ENCODE peak calls at places on chromosomes 4 and X, in six cellular contexts. J is mammary epithelial cell, H is colonic mucosa, K is psoas muscle, X is GM06990, L is upper lobe of right lung. T is an unnamed sample.

GRCh38 chrX:71095971-71096701 is 485 bp downstream of the FOXO4 start:
- DNase-seq in J (peak; percentile 25), H (peak; percentile 69), K (no peak), X (no peak), L (no peak), T (peak; percentile 65)

GRCh38 chr4:41060352-41061318 is 153.7 kb downstream of the APBB2 start:
- DNase-seq in J (no peak), H (no peak), K (no peak), X (no peak), L (no peak), T (peak; percentile 85)

GRCh38 chr4:7629855-7630254 is 195.1 kb upstream of the PSAPL1 start:
- DNase-seq in J (no peak), H (no peak), K (no peak), X (no peak), L (no peak), T (no peak)

GRCh38 chrX:129634541-129634940 is 20.2 kb downstream of the APLN start:
- DNase-seq in J (no peak), H (no peak), K (no peak), X (no peak), L (no peak), T (no peak)

GRCh38 chrX:40147399-40148188 is 49.8 kb upstream of the BCOR start:
- DNase-seq in J (no peak), H (no peak), K (no peak), X (no peak), L (no peak), T (no peak)

GRCh38 chr4:97720869-97721432 is 422.3 kb downstream of the STPG2 start:
- DNase-seq in J (peak; percentile 37), H (no peak), K (no peak), X (no peak), L (no peak), T (no peak)

GRCh38 chr4:158540125-158540907 is 18.6 kb downstream of the RXFP1 start:
- DNase-seq in J (peak; percentile 85), H (no peak), K (no peak), X (no peak), L (no peak), T (peak; percentile 13)

GRCh38 chr4:70992354-70992753 is 1.1 kb upstream of the DCK start:
- DNase-seq in J (peak; percentile 22), H (peak; percentile 48), K (no peak), X (no peak), L (no peak), T (no peak)

GRCh38 chr4:182604953-182605352 is 312.2 kb downstream of the DCTD start:
- DNase-seq in J (no peak), H (no peak), K (no peak), X (no peak), L (no peak), T (no peak)

GRCh38 chrX:39935414-39936064 is 162.2 kb downstream of the BCOR start:
- DNase-seq in J (no peak), H (no peak), K (no peak), X (no peak), L (no peak), T (no peak)

GRCh38 chr4:166594326-166594946 is 639.9 kb downstream of the SPOCK3 start:
- DNase-seq in J (peak; percentile 50), H (peak; percentile 31), K (no peak), X (no peak), L (no peak), T (peak; percentile 82)

GRCh38 chrX:155094468-155095061 is 23.3 kb downstream of the BRCC3 start:
- DNase-seq in J (peak; percentile 24), H (no peak), K (no peak), X (no peak), L (no peak), T (peak; percentile 8)

GRCh38 chr4:139015269-139015947 is at the start of gene NOCT:
- DNase-seq in J (peak; percentile 93), H (peak; percentile 93), K (peak; percentile 95), X (peak; percentile 94), L (peak; percentile 96), T (peak; percentile 96)

GRCh38 chr4:43690121-43690520 is 758.5 kb downstream of the KCTD8 start:
- DNase-seq in J (peak; percentile 1), H (no peak), K (no peak), X (no peak), L (no peak), T (no peak)

GRCh38 chrX:133391116-133391515 is 24.2 kb downstream of the GPC4 start:
- DNase-seq in J (no peak), H (no peak), K (no peak), X (no peak), L (no peak), T (no peak)

GRCh38 chrX:18591834-18592233 is 80.1 kb downstream of the RS1 start:
- DNase-seq in J (no peak), H (no peak), K (no peak), X (no peak), L (no peak), T (no peak)

GRCh38 chr4:180057891-180058643 is 2185.1 kb upstream of the TENM3 start:
- DNase-seq in J (peak; percentile 12), H (peak; percentile 42), K (peak; percentile 47), X (peak; percentile 68), L (peak; percentile 69), T (peak; percentile 2)

GRCh38 chr4:142449771-142450373 is 396.2 kb downstream of the INPP4B start:
- DNase-seq in J (no peak), H (no peak), K (no peak), X (no peak), L (no peak), T (no peak)

GRCh38 chrX:17242470-17242869 is 132.5 kb upstream of the NHS start:
- DNase-seq in J (peak; percentile 43), H (peak; percentile 53), K (no peak), X (peak; percentile 1), L (no peak), T (peak; percentile 69)

GRCh38 chr4:2065106-2065930 is 6.2 kb downstream of the NAT8L start:
- DNase-seq in J (no peak), H (no peak), K (no peak), X (no peak), L (peak; percentile 45), T (no peak)

GRCh38 chrX:132615396-132616131 is 126.7 kb upstream of the MBNL3 start:
- DNase-seq in J (peak; percentile 37), H (peak; percentile 53), K (no peak), X (no peak), L (no peak), T (no peak)

GRCh38 chr4:55321707-55322264 is 24.3 kb upstream of the SRD5A3 start:
- DNase-seq in J (peak; percentile 63), H (peak; percentile 81), K (no peak), X (no peak), L (no peak), T (peak; percentile 88)

GRCh38 chr4:110587666-110588285 is 35.1 kb downstream of the PITX2 start:
- DNase-seq in J (no peak), H (no peak), K (no peak), X (no peak), L (no peak), T (no peak)

GRCh38 chr4:82219346-82219745 is 154.4 kb downstream of the HNRNPD start:
- DNase-seq in J (no peak), H (no peak), K (no peak), X (no peak), L (no peak), T (no peak)

GRCh38 chrX:72621163-72621562 is 48.5 kb upstream of the HDAC8 start:
- DNase-seq in J (no peak), H (no peak), K (no peak), X (no peak), L (no peak), T (no peak)

GRCh38 chr4:154292589-154292988 is 199.0 kb downstream of the DCHS2 start:
- DNase-seq in J (no peak), H (no peak), K (no peak), X (no peak), L (no peak), T (no peak)

GRCh38 chr4:96205143-96205542 is 365.2 kb downstream of the PDHA2 start:
- DNase-seq in J (no peak), H (no peak), K (no peak), X (no peak), L (no peak), T (no peak)

GRCh38 chr4:84324850-84325249 is 174.2 kb downstream of the NKX6-1 start:
- DNase-seq in J (no peak), H (no peak), K (no peak), X (no peak), L (no peak), T (no peak)

GRCh38 chrX:6910218-6910617 is 237.3 kb upstream of the STS start:
- DNase-seq in J (no peak), H (no peak), K (no peak), X (no peak), L (no peak), T (no peak)

DNA sequence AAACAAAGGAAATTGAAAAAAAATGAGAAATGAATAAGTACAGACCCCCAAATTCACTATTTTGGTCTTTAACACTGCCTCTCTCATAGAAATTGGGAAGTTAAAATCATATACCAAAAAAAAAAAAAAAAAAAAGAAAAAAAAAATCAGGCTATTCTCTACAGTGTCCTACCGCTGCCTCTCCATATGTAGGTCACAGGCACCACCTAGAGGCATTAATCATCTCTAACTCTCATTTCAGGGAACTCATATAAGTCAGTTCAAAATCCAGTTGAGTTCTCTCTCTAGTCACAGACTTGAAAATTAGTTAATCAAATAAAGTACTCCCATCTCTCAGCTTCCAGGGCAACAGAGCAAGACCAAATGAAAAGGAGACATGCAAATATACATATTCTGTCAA is 47.9 kb downstream of the COX18 start:
- DNase-seq in J (peak; percentile 34), H (no peak), K (no peak), X (no peak), L (no peak), T (peak; percentile 32)
- TF ChIP-seq CTCF in J (peak; percentile 37), H (no peak), K (no peak), X (peak; percentile 43), L (no peak), T (peak; percentile 32)

DNA sequence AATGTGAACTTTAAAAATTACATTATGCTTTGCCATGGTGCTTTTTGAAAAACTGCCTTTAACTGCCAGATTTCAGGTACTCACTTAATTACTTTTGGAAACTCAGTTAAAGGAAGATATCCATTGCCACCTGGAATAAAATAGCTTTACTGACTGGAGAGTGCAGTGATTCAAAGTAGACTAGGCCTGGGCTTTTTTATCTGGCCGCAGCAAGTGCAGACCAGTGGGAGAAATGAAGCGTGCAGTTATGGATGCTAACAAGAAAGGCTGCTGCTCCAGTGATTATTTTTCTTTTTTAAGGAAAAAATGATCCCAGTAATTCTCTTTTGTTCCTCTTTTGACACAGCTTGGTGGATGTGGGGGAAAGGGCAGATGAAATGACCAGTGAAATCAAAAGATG is 1.3 kb downstream of the SCARB2 start:
- DNase-seq in J (no peak), H (peak; percentile 16), K (no peak), X (no peak), L (no peak), T (no peak)
- H3K4me3 ChIP-seq in J (peak overlapping the region; percentile 89), H (peak overlapping the region; percentile 79), K (peak overlapping the region; percentile 95), X (peak overlapping the region; percentile 70), L (peak overlapping the region; percentile 82), T (peak overlapping the region; percentile 68)

GRCh38 chr4:6134612-6135220 is 65.6 kb downstream of the JAKMIP1 start:
- DNase-seq in J (no peak), H (no peak), K (no peak), X (peak; percentile 54), L (no peak), T (no peak)
- TF ChIP-seq CTCF in J (no peak), H (no peak), K (no peak), X (peak; percentile 85), L (peak; percentile 27), T (no peak)

DNA sequence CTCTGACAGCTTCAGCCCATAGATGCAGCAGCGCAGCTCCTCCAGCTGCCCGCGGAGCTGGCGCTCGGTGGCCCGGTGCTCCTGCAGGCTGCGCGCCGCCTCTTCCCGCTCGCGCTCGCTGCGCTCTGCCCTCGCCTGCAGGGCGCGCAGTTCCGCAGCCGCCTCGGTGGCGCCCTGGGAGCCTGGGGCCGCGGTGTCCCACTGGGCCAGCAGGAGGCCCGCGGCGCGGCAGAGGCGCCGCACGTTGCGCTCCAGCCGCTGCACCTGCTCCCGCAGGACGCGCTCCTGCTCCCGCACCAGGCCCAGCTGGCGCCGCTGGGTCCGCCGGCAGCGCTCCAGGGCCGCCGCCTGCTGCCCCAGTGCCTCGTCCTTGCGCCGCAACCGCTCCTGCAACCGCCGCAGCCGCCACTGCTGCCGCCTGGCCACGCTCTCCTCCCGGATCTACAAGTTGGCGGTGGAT is 10.1 kb downstream of the C4orf50 start:
- DNase-seq in J (peak; percentile 3), H (no peak), K (no peak), X (no peak), L (peak; percentile 46), T (no peak)
- H3K4me3 ChIP-seq in J (no peak overlapping the region), H (no peak overlapping the region), K (no peak overlapping the region), X (no peak overlapping the region), L (no peak overlapping the region), T (no peak overlapping the region)